ENCODE peak calls at places on chromosomes 5 and 9, in ten cellular contexts. P is right lobe of liver, V is GM23338, O is GM06990, D is heart right ventricle, H is Panc1, T is hepatocyte, M is brain microvascular endothelial cell, B is upper lobe of right lung, N is Caco-2. G is an unnamed sample.

GRCh38 chr9:135163023-135163780 is 75.7 kb downstream of the OLFM1 start:
- DNase-seq in N (no peak), V (no peak), T (no peak), O (no peak), D (no peak), H (no peak), B (no peak), P (no peak), M (no peak), G (no peak)

GRCh38 chr5:180130291-180130869 is 58.8 kb upstream of the RNF130 start:
- DNase-seq in B (peak; percentile 40), V (no peak), H (no peak), N (no peak), O (no peak), P (no peak), M (no peak), D (no peak), T (peak; percentile 2), G (no peak)

GRCh38 chr9:92671323-92671722 is 1.4 kb upstream of the IPPK start:
- DNase-seq in T (peak; percentile 47), D (no peak), N (no peak), B (peak; percentile 43), P (peak; percentile 40), O (no peak), V (peak; percentile 40), M (peak; percentile 81), H (no peak), G (peak; percentile 58)

GRCh38 chr5:68252678-68253520 is 37.3 kb downstream of the PIK3R1 start:
- DNase-seq in B (no peak), P (peak; percentile 47), O (no peak), N (peak; percentile 74), M (peak; percentile 67), H (peak; percentile 35), D (peak; percentile 66), T (peak; percentile 82), V (peak; percentile 91), G (no peak)

GRCh38 chr9:110452227-110452801 is 114.7 kb upstream of the TXNDC8 start:
- DNase-seq in P (no peak), D (no peak), V (peak; percentile 36), B (no peak), T (no peak), M (no peak), N (no peak), H (no peak), O (no peak), G (no peak)

GRCh38 chr5:163261647-163262269 is 175.6 kb upstream of the CCNG1 start:
- DNase-seq in D (no peak), N (no peak), H (no peak), B (no peak), V (no peak), P (peak; percentile 18), M (no peak), T (no peak), O (no peak), G (no peak)

GRCh38 chr5:129460121-129460950 is at the start of gene ADAMTS19:
- DNase-seq in D (no peak), H (no peak), T (peak; percentile 78), B (no peak), P (peak; percentile 28), N (peak; percentile 46), M (peak; percentile 40), O (peak; percentile 26), V (peak; percentile 76), G (no peak)

GRCh38 chr9:129888809-129889460 is 53.7 kb downstream of the USP20 start:
- DNase-seq in P (no peak), V (no peak), M (no peak), T (no peak), D (no peak), N (no peak), B (no peak), O (no peak), H (no peak), G (no peak)

GRCh38 chr9:124767830-124768229 is 3.3 kb downstream of the NR6A1 start:
- DNase-seq in B (no peak), V (peak; percentile 36), T (no peak), D (no peak), M (no peak), O (no peak), P (no peak), H (no peak), N (no peak), G (no peak)

GRCh38 chr5:43572357-43572756 is 15.5 kb upstream of the PAIP1 start:
- DNase-seq in D (peak; percentile 15), V (no peak), O (no peak), T (no peak), N (no peak), M (no peak), B (no peak), H (no peak), P (no peak), G (no peak)

GRCh38 chr5:25862276-25862675 is 1176.1 kb downstream of the CDH9 start:
- DNase-seq in H (no peak), P (no peak), B (no peak), V (peak; percentile 44), M (no peak), D (no peak), O (no peak), T (no peak), N (peak; percentile 8), G (no peak)

GRCh38 chr5:102294996-102295395 is 1.1 kb downstream of the SLCO4C1 start:
- DNase-seq in T (no peak), M (no peak), H (no peak), P (no peak), D (no peak), O (no peak), N (no peak), V (peak; percentile 28), B (no peak), G (no peak)
- H3K4me3 ChIP-seq in T (peak overlapping the region; percentile 59), M (no peak overlapping the region), H (no peak overlapping the region), P (peak overlapping the region; percentile 71), D (no peak overlapping the region), O (no peak overlapping the region), N (no peak overlapping the region), V (peak overlapping the region; percentile 65), B (peak overlapping the region; percentile 59), G (no peak overlapping the region)

GRCh38 chr5:2007906-2008437 is 125.2 kb upstream of the IRX4 start:
- DNase-seq in T (no peak), O (no peak), B (no peak), P (no peak), D (no peak), M (no peak), N (no peak), H (no peak), V (peak; percentile 33), G (peak; percentile 42)
- H3K27me3 ChIP-seq in T (peaks cover 5% of the 10 kb centered on the region), O (no peaks in the 10 kb centered on the region), B (no peaks in the 10 kb centered on the region), P (no peaks in the 10 kb centered on the region), D (no peaks in the 10 kb centered on the region), M (no peaks in the 10 kb centered on the region), N (peaks cover 1% of the 10 kb centered on the region), H (peaks cover 8% of the 10 kb centered on the region), V (no peaks in the 10 kb centered on the region), G (no peaks in the 10 kb centered on the region)

GRCh38 chr9:121701736-121702261 is 50.4 kb downstream of the DAB2IP start:
- DNase-seq in B (no peak), N (no peak), H (no peak), O (no peak), D (no peak), P (no peak), T (no peak), M (no peak), V (no peak), G (no peak)

GRCh38 chr9:121700831-121701419 is 49.5 kb downstream of the DAB2IP start:
- DNase-seq in P (no peak), V (no peak), H (no peak), B (no peak), T (no peak), M (no peak), N (no peak), O (no peak), D (peak; percentile 53), G (peak; percentile 69)

GRCh38 chr9:121698627-121699270 is 47.3 kb downstream of the DAB2IP start:
- DNase-seq in N (peak; percentile 40), V (peak; percentile 78), T (peak; percentile 76), O (no peak), M (no peak), B (no peak), H (no peak), D (no peak), P (no peak), G (no peak)

GRCh38 chr9:121699271-121700164 is 48.1 kb downstream of the DAB2IP start:
- DNase-seq in M (no peak), H (no peak), O (peak; percentile 53), T (peak; percentile 62), N (peak; percentile 42), B (peak; percentile 82), V (peak; percentile 73), D (peak; percentile 74), P (peak; percentile 61), G (peak; percentile 76)

GRCh38 chr9:121700165-121700830 is 48.9 kb downstream of the DAB2IP start:
- DNase-seq in N (peak; percentile 62), M (peak; percentile 29), T (peak; percentile 64), V (peak; percentile 72), D (peak; percentile 60), B (peak; percentile 90), P (peak; percentile 38), H (no peak), O (no peak), G (peak; percentile 82)
- TF ChIP-seq CTCF in N (peak; percentile 14), M (peak; percentile 81), T (peak; percentile 39), V (peak; percentile 49), D (peak; percentile 26), B (peak; percentile 59), P (peak; percentile 15), H (peak; percentile 85), O (peak; percentile 60), G (peak; percentile 68)

GRCh38 chr5:110562189-110562588 is 164.3 kb downstream of the TMEM232 start:
- DNase-seq in M (no peak), N (no peak), P (no peak), O (no peak), H (no peak), D (no peak), V (no peak), T (no peak), B (no peak), G (no peak)
- H3K4me3 ChIP-seq in M (no peak overlapping the region), N (no peak overlapping the region), P (no peak overlapping the region), O (no peak overlapping the region), H (no peak overlapping the region), D (no peak overlapping the region), V (no peak overlapping the region), T (no peak overlapping the region), B (no peak overlapping the region), G (no peak overlapping the region)

DNA sequence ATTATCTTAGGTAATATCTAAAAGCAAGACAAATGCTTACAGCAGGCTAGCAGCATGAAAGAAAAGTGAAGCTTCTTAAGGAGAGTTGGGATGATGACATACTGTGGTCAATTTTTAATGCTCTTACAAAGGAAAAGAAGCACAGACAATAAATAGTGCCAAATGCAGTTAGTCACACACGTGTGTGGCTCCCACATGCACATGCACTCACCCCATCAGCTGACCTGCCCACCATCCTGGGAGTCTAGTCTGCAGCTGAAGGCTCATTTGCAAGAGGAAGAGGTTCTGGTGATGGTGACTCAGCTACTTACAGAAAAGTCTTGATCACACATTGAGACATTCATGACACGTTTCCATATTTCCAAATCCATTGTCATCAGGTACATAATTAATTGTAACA is 129.3 kb downstream of the MRPL36 start:
- DNase-seq in T (no peak), V (no peak), N (no peak), H (peak; percentile 7), D (no peak), O (no peak), B (no peak), P (no peak), M (no peak), G (no peak)
- H3K27me3 ChIP-seq in T (peaks cover 23% of the 10 kb centered on the region), V (peaks cover 26% of the 10 kb centered on the region), N (no peaks in the 10 kb centered on the region), H (peaks cover 9% of the 10 kb centered on the region), D (peaks cover 77% of the 10 kb centered on the region), O (no peaks in the 10 kb centered on the region), B (peaks cover 58% of the 10 kb centered on the region), P (peaks cover 9% of the 10 kb centered on the region), M (peaks cover 30% of the 10 kb centered on the region), G (peaks cover 63% of the 10 kb centered on the region)

GRCh38 chr9:128818839-128819715 is 777 bp downstream of the ENDOG start:
- DNase-seq in D (no peak), H (no peak), O (peak; percentile 75), V (peak; percentile 53), M (no peak), P (peak; percentile 52), B (peak; percentile 81), T (peak; percentile 62), N (peak; percentile 61), G (peak; percentile 40)
- TF ChIP-seq CTCF in D (no peak), H (no peak), O (no peak), V (no peak), M (no peak), P (peak; percentile 12), B (no peak), T (no peak), N (no peak), G (no peak)

G was measured in heart left ventricle.